ENCODE peak calls at places on chromosomes 13 and 19, in seven cellular contexts. D is ascending aorta, S is fibroblast of lung, L is left ventricle myocardium inferior, C is upper lobe of right lung, W is tibial artery, O is tibial nerve. H is an unnamed sample. For H3K4me1, the result is how much of the 10 kb centered on the place peaks cover.

GRCh38 chr13:114146629-114147028 is 14.2 kb upstream of the RASA3 start:
- DNase-seq in D (no peak), S (no peak), L (no peak), C (peak), W (peak), O (no peak), H (peak)

GRCh38 chr19:11949201-11949600 is 15.6 kb upstream of the ZNF763 start:
- DNase-seq in D (no peak), S (peak), L (no peak), C (no peak), W (no peak), O (no peak), H (no peak)

GRCh38 chr13:23467048-23467931 is 33.8 kb upstream of the SACS start:
- DNase-seq in D (no peak), S (peak), L (no peak), C (no peak), W (no peak), O (no peak), H (no peak)

GRCh38 chr13:113219311-113219940 is 10.0 kb downstream of the CUL4A start:
- DNase-seq in D (peak), S (no peak), L (no peak), C (no peak), W (no peak), O (no peak), H (no peak)

GRCh38 chr19:4139614-4140236 is 13.7 kb upstream of the CREB3L3 start:
- DNase-seq in D (peak), S (peak), L (peak), C (peak), W (peak), O (peak), H (no peak)

GRCh38 chr19:54209748-54210494 is 9.3 kb downstream of the RPS9 start:
- DNase-seq in D (peak), S (peak), L (peak), C (peak), W (peak), O (peak), H (peak)

GRCh38 chr19:11451942-11452813 is 16.7 kb downstream of the PRKCSH start:
- DNase-seq in D (no peak), S (no peak), L (no peak), C (no peak), W (no peak), O (no peak), H (no peak)

GRCh38 chr13:72694314-72694713 is 33.1 kb downstream of the MZT1 start:
- DNase-seq in D (no peak), S (no peak), L (no peak), C (no peak), W (no peak), O (no peak), H (no peak)

GRCh38 chr19:2016041-2016807 is 710 bp upstream of the BTBD2 start:
- DNase-seq in D (peak), S (peak), L (peak), C (no peak), W (peak), O (peak), H (peak)

GRCh38 chr19:2015611-2015950 is at the start of gene BTBD2:
- DNase-seq in D (no peak), S (peak), L (no peak), C (no peak), W (peak), O (no peak), H (no peak)

GRCh38 chr19:2013683-2013961 is 1.9 kb downstream of the BTBD2 start:
- DNase-seq in D (no peak), S (no peak), L (no peak), C (no peak), W (no peak), O (no peak), H (no peak)

GRCh38 chr19:2014081-2014693 is 1.3 kb downstream of the BTBD2 start:
- DNase-seq in D (no peak), S (no peak), L (no peak), C (no peak), W (no peak), O (no peak), H (no peak)

DNA sequence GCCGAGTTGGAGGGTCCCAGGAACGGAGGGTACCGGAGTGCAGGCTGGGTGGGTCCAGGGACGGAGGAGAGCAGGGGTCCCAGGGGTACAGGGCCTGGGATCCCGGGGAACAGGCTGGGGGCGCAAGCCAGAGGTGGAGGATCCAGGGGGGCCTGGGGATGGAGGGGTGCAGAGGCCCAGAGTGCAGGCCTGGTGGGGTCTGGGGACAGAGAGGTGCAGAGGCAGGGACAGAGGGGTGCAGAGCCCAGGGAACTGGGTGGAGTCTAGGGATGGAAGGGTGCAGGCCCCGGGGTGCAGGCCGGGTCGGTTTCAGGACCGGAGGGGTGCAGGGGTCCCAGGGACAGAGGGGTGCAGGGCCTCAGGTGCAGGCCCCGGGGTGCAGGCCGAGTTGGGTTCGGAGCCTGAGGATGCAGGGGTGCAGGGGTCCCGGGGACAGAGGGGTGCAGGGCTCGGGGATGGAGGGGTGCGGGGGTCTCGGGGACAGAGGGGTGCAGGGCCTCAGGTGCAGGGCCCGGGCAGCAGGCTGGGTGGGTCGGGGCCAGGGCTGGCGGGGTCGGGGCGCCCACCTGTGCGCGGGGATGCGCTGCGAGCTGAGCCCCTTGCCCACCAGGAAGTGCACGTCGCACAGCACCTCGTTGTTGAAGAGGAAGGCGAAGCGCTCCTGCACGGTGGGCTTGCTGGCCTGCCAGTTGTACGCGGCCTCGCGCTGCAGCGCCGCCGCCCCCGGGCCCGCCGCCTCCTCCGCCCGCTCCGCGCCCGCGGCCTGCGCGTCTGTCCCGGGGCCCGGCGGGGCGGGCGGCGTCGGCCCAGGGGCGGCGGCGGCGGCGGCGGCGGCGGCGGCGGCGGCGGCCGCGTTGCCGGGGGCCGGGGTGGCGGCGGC is 543 bp downstream of the BTBD2 start:
- DNase-seq in D (no peak), S (no peak), L (no peak), C (no peak), W (peak), O (no peak), H (no peak)
- H3K27ac ChIP-seq in D (peak), S (no peak), L (peak), C (peak), W (peak), O (peak), H (no peak)

GRCh38 chr19:45406957-45407375 is 522 bp downstream of the POLR1G start:
- DNase-seq in D (no peak), S (no peak), L (no peak), C (no peak), W (no peak), O (no peak), H (no peak)

GRCh38 chr19:45404557-45405434 is at the start of gene PPP1R13L:
- DNase-seq in D (peak), S (peak), L (peak), C (peak), W (peak), O (no peak), H (peak)

GRCh38 chr19:45406165-45406956 is at the start of gene POLR1G:
- DNase-seq in D (peak), S (peak), L (peak), C (peak), W (peak), O (no peak), H (peak)

GRCh38 chr19:45403781-45404556 is 900 bp downstream of the PPP1R13L start:
- DNase-seq in D (peak), S (no peak), L (peak), C (peak), W (no peak), O (no peak), H (no peak)

DNA sequence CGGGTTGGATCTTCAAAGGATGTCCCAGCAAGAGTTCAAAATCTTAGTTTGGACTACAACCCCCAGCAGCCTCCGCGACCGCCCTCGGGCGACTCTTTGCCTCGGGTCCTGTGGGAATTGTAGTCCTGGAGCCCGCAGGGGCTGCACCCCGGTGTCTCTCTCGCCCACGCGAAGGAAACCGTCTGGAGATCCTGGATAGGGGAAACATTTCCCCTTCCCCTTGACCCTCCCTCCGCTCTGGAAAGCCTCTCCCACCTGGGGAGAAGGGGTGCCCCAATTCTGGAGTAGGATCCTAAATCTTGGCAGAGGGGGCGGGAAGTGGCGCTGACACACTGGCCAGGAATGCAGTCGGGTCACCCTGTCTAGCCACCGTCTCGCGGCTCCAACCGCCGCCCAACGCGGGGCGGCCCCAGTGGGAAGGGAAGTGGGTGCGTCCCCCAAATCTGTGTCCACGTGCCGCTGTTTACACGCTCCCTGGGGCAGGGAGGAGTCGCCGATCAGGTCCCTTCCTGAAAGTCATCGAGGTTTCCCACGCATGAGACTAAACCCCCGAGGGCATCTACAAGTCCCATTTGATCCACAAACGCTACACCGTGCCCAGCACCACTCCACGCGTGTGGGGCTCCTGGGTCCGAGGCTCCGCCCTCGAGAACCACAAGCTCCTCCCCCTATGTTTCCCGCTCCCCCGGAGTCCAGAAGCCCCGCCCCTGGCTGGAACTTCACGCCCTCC is 731 bp upstream of the PPP1R13L start:
- DNase-seq in D (peak), S (peak), L (peak), C (peak), W (peak), O (peak), H (peak)
- H3K4me1 ChIP-seq in D (under half), S (under half), L (half or more), C (under half), W (under half), O (under half), H (under half)

GRCh38 chr13:48123827-48124226 is 28.9 kb upstream of the MED4 start:
- DNase-seq in D (no peak), S (no peak), L (no peak), C (no peak), W (no peak), O (no peak), H (no peak)
- H3K27ac ChIP-seq in D (peak), S (no peak), L (peak), C (peak), W (peak), O (peak), H (no peak)

DNA sequence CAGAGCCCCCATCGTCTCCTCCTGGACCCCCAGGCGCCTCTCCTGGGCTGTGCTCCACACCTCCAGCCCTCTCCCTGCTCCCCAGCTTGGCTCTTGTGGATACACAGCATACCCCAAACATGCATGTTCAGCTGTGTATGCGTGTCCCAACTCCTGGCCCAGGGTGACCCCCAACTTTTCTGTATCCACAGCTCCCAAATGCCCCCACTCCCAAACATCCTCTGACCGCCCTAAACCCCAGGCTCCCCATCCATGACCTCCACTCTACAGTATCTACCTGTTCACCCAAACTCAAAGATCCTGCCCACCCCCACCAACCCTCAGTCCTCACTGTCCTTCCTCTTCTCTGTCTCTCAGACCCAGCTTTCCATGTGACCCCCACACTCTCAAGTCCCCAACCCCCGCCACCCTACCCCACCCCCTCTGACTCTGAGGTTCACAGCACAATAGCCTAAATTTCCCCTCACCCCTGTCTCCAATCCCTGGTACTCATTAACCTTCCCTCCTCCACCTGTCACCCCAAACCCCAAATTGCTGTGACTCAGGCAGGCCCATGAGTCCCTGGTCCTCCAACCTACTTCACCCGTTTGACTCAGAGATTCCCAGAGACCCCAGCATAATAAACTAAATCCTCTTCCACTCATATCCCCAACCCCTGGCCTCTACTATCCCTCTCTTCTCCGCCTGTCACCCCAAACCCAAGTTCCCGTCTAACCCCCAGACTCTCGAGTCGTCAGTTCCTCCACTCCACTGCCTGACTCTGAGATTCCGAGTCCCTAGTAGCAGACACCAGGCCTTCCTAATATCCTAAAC is 952 bp downstream of the UBE2M start:
- DNase-seq in D (no peak), S (no peak), L (peak), C (no peak), W (peak), O (no peak), H (no peak)
- H3K4me1 ChIP-seq in D (under half), S (under half), L (half or more), C (half or more), W (half or more), O (half or more), H (under half)

H was measured in RWPE2.